ENCODE peak calls at places on chromosomes 16 and 17, in seven cellular contexts. L is hepatocyte, X is stomach, O is tibial artery, B is lung, U is BE2C, H is PC-3. Z is an unnamed sample.
A peak's percentile ranks its signal among the peaks of the same experiment; 100 is the strongest.

GRCh38 chr17:34902761-34903325 is 58.4 kb downstream of the CCT6B start:
- DNase-seq in X (no peak), O (no peak), L (no peak), U (no peak), B (no peak), H (no peak), Z (no peak)

GRCh38 chr17:58200024-58200633 is 7.6 kb downstream of the EPX start:
- DNase-seq in H (peak; percentile 78), L (peak; percentile 59), X (peak; percentile 46), U (peak; percentile 86), O (no peak), B (peak; percentile 64), Z (peak; percentile 28)

GRCh38 chr16:10930755-10931093 is 11.5 kb downstream of the DEXI start:
- DNase-seq in H (no peak), U (no peak), L (no peak), X (no peak), B (no peak), O (no peak), Z (no peak)

GRCh38 chr17:7988750-7989178 is 13.7 kb upstream of the GUCY2D start:
- DNase-seq in O (no peak), L (peak; percentile 93), X (no peak), U (peak; percentile 52), B (peak; percentile 74), H (peak; percentile 92), Z (no peak)

GRCh38 chr16:88013091-88013609 is 61.9 kb downstream of the BANP start:
- DNase-seq in X (peak; percentile 46), O (no peak), H (no peak), B (no peak), L (no peak), U (no peak), Z (no peak)

GRCh38 chr17:68053237-68054030 is 17.9 kb downstream of the KPNA2 start:
- DNase-seq in B (peak; percentile 34), X (no peak), H (no peak), L (no peak), O (peak; percentile 51), U (no peak), Z (peak; percentile 44)

GRCh38 chr16:88469615-88470395 is 16.7 kb downstream of the ZFPM1 start:
- DNase-seq in H (no peak), O (no peak), U (no peak), L (no peak), B (no peak), X (no peak), Z (no peak)

GRCh38 chr16:17354121-17354750 is 116.5 kb downstream of the XYLT1 start:
- DNase-seq in H (no peak), X (no peak), L (no peak), B (no peak), O (no peak), U (peak; percentile 52), Z (no peak)

GRCh38 chr17:7511108-7511507 is 26.9 kb downstream of the POLR2A start:
- DNase-seq in H (no peak), B (no peak), L (no peak), X (no peak), O (no peak), U (no peak), Z (no peak)

GRCh38 chr16:56192971-56193936 is 2.0 kb downstream of the GNAO1 start:
- DNase-seq in U (peak; percentile 33), O (no peak), L (no peak), B (no peak), H (no peak), X (no peak), Z (no peak)

GRCh38 chr16:56191807-56192643 is 736 bp downstream of the GNAO1 start:
- DNase-seq in L (peak; percentile 13), X (no peak), B (no peak), U (peak; percentile 38), H (no peak), O (no peak), Z (no peak)

GRCh38 chr16:56193951-56194726 is 2.9 kb downstream of the GNAO1 start:
- DNase-seq in U (peak; percentile 96), L (peak; percentile 92), O (peak; percentile 73), H (no peak), X (peak; percentile 67), B (peak; percentile 64), Z (peak; percentile 84)

GRCh38 chr16:56190903-56191806 is at the start of gene GNAO1:
- DNase-seq in H (peak; percentile 5), L (peak; percentile 89), B (no peak), U (peak; percentile 91), X (peak; percentile 61), O (peak; percentile 52), Z (peak; percentile 64)

DNA sequence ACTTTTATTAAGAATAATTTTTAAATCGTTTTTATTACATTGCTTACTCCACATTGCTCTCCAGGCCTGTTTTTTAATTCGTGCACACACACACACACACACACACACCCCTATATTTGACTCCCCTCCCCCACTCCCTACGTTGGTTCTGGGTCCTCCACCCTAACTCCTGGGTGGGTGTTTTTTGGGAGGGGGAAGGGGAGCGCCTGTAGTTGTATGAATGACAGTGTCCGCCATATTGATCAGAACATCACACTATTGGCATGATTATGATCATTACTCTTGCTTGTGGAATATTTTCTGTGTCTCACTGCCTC is 1.3 kb downstream of the GNAO1 start:
- DNase-seq in U (no peak), O (no peak), B (no peak), H (no peak), X (no peak), L (no peak), Z (no peak)
- H3K4me3 ChIP-seq in U (peak overlapping the region; percentile 74), O (peak overlapping the region; percentile 85), B (no peak overlapping the region), H (no peak overlapping the region), X (peak overlapping the region; percentile 76), L (no peak overlapping the region), Z (no peak overlapping the region)

DNA sequence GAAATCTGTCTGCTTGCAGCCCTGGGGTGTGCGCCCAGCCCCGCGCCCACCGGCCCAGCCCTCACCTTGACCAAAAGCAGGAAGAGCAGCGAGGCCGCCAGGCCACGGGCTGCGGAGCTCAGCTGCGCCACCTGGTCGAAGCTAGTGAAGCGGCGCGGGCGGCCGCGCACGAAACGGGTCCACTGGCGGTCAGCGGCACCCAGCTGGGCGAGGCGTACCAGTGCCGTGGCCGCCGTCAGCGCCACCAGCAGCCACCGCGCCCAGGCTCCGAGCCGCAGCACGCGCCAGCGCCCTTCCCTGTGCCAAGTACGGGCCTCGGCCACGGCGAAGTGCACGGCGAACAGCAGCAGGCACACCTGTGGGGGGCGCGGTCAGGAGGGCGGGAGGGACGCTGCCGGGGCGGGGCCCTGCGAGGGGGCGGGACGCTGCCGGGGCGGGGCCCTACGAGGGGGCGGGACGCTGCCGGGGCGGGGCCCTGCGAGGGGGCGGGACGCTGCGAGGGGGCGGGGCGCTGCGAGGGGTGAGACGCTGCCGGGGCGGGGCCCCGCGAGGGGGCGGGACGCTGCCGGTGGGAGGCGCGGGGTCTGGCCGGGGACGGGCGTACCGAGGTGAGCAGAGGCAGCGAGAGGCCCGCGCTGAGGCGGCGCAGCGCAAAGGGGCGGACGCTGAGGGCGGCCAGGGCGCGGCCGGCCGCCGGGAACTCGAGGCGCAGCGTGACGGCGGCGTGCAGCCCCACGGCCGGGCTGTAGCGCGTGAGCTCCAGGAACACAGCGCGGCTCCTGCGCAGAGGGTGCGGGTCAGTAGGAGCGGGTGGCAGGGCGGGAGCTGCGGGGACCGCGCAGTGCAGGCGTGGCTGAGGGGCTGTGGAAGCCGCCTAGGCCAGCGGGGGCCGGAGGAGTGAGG is 43.3 kb downstream of the TSC2 start:
- DNase-seq in H (peak; percentile 84), U (no peak), X (peak; percentile 94), L (peak; percentile 95), O (no peak), B (peak; percentile 85), Z (no peak)
- H3K4me3 ChIP-seq in H (peak overlapping the region; percentile 48), U (no peak overlapping the region), X (peak overlapping the region; percentile 43), L (no peak overlapping the region), O (no peak overlapping the region), B (no peak overlapping the region), Z (no peak overlapping the region)

DNA sequence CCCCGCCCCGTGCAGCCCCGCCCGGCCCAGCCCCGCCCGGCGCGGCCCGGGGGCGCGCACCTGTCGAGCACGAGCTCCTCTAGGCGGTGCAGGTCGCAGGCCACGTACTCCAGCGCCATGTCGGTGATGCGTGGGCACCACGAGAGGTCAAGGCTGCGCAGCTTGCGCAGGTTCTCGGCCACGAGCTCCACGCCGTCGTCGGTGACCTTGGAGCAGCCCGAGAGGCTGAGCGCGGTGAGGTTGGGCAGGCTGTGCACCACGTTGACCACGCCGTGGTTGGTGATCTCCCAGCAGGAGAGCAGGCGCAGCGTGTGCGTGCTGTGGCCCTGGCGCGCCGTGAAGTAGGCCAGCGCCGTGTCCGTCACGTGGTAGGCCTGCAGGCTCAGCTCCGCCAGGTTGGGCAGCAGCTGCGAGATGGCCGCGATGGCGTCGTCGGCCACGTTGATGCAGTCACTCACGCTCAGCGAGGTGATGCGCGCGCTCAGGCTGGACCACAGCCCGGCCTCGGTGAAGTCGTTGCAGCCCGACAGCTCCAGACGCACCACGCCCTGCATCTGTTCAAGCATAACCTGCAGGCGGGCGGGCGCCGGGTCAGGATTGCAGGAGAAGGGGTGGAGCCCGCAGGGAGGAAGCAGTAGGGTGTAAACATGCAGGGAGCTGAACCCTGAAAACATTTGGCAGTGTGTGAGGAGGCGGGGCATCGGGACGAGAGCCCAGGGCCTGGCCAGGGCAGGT is 5.3 kb upstream of the WDR24 start:
- DNase-seq in B (no peak), O (no peak), H (peak; percentile 62), U (no peak), X (peak; percentile 76), L (no peak), Z (no peak)
- H3K4me3 ChIP-seq in B (peak overlapping the region; percentile 2), O (peak overlapping the region; percentile 4), H (peak overlapping the region; percentile 63), U (no peak overlapping the region), X (peak overlapping the region; percentile 52), L (no peak overlapping the region), Z (no peak overlapping the region)

GRCh38 chr17:76262732-76263344 is 2.3 kb upstream of the UBALD2 start:
- DNase-seq in X (peak; percentile 80), L (peak; percentile 68), U (no peak), O (no peak), B (no peak), H (peak; percentile 94), Z (no peak)

GRCh38 chr17:76265624-76266243 is 586 bp downstream of the UBALD2 start:
- DNase-seq in X (peak; percentile 76), O (peak; percentile 63), U (peak; percentile 57), H (peak; percentile 39), B (peak; percentile 67), L (peak; percentile 83), Z (peak; percentile 50)

GRCh38 chr17:76263896-76264295 is 1.3 kb upstream of the UBALD2 start:
- DNase-seq in X (no peak), L (no peak), O (no peak), U (no peak), B (no peak), H (no peak), Z (no peak)

GRCh38 chr17:76264755-76265623 is at the start of gene UBALD2:
- DNase-seq in L (peak; percentile 99), H (peak; percentile 100), X (peak; percentile 100), U (peak; percentile 99), O (peak; percentile 100), B (peak; percentile 99), Z (peak; percentile 99)

GRCh38 chr17:76264425-76264754 is 758 bp upstream of the UBALD2 start:
- DNase-seq in X (no peak), H (no peak), B (no peak), U (no peak), O (no peak), L (no peak), Z (no peak)
- H3K4me3 ChIP-seq in X (no peak overlapping the region), H (peak overlapping the region; percentile 62), B (no peak overlapping the region), U (peak overlapping the region; percentile 54), O (peak overlapping the region; percentile 21), L (no peak overlapping the region), Z (no peak overlapping the region)